ENCODE peak calls at places on chromosome 5, in five cellular contexts. One of them, this sample, is unnamed.

GRCh38 chr5:142960309-142960696 is 190.1 kb downstream of the ARHGAP26 start:
- DNase-seq in T-helper 17 cell: no peak
- DNase-seq in neuronal stem cell: no peak
- DNase-seq in activated T-cell treated with anti-CD3 and anti-CD28 coated beads for 24 hours: no peak
- DNase-seq in effector memory CD8-positive, alpha-beta T cell: no peak
- DNase-seq in this sample: no peak

GRCh38 chr5:149310947-149311675 is 34.2 kb upstream of the GRPEL2 start:
- DNase-seq in activated T-cell treated with anti-CD3 and anti-CD28 coated beads for 24 hours: no peak
- DNase-seq in effector memory CD8-positive, alpha-beta T cell: no peak
- DNase-seq in neuronal stem cell: no peak
- DNase-seq in T-helper 17 cell: no peak
- DNase-seq in this sample: no peak

GRCh38 chr5:53942724-53943123 is 367.6 kb downstream of the ARL15 start:
- DNase-seq in effector memory CD8-positive, alpha-beta T cell: no peak
- DNase-seq in activated T-cell treated with anti-CD3 and anti-CD28 coated beads for 24 hours: no peak
- DNase-seq in neuronal stem cell: no peak
- DNase-seq in T-helper 17 cell: no peak
- DNase-seq in this sample: no peak

GRCh38 chr5:106127341-106127781 is 1543.4 kb downstream of the EFNA5 start:
- DNase-seq in T-helper 17 cell: no peak
- DNase-seq in effector memory CD8-positive, alpha-beta T cell: no peak
- DNase-seq in activated T-cell treated with anti-CD3 and anti-CD28 coated beads for 24 hours: no peak
- DNase-seq in neuronal stem cell: no peak
- DNase-seq in this sample: no peak

GRCh38 chr5:43425965-43426364 is 13.8 kb upstream of the CCL28 start:
- DNase-seq in effector memory CD8-positive, alpha-beta T cell: no peak
- DNase-seq in neuronal stem cell: no peak
- DNase-seq in activated T-cell treated with anti-CD3 and anti-CD28 coated beads for 24 hours: no peak
- DNase-seq in T-helper 17 cell: no peak
- DNase-seq in this sample: no peak

GRCh38 chr5:147446528-147446927 is 63.3 kb downstream of the DPYSL3 start:
- DNase-seq in neuronal stem cell: no peak
- DNase-seq in effector memory CD8-positive, alpha-beta T cell: no peak
- DNase-seq in T-helper 17 cell: no peak
- DNase-seq in activated T-cell treated with anti-CD3 and anti-CD28 coated beads for 24 hours: no peak
- DNase-seq in this sample: no peak

GRCh38 chr5:156359452-156359851 is 32.5 kb downstream of the SGCD start:
- DNase-seq in neuronal stem cell: no peak
- DNase-seq in T-helper 17 cell: no peak
- DNase-seq in effector memory CD8-positive, alpha-beta T cell: no peak
- DNase-seq in activated T-cell treated with anti-CD3 and anti-CD28 coated beads for 24 hours: no peak
- DNase-seq in this sample: no peak

GRCh38 chr5:138402640-138403039 is 36.2 kb upstream of the REEP2 start:
- DNase-seq in neuronal stem cell: no peak
- DNase-seq in T-helper 17 cell: no peak
- DNase-seq in effector memory CD8-positive, alpha-beta T cell: no peak
- DNase-seq in activated T-cell treated with anti-CD3 and anti-CD28 coated beads for 24 hours: no peak
- DNase-seq in this sample: no peak

GRCh38 chr5:72248352-72249032 is 71.5 kb downstream of the MRPS27 start:
- DNase-seq in neuronal stem cell: no peak
- DNase-seq in activated T-cell treated with anti-CD3 and anti-CD28 coated beads for 24 hours: no peak
- DNase-seq in T-helper 17 cell: no peak
- DNase-seq in effector memory CD8-positive, alpha-beta T cell: no peak
- DNase-seq in this sample: no peak

GRCh38 chr5:4275232-4275631 is 679.6 kb downstream of the IRX1 start:
- DNase-seq in effector memory CD8-positive, alpha-beta T cell: no peak
- DNase-seq in neuronal stem cell: no peak
- DNase-seq in T-helper 17 cell: no peak
- DNase-seq in activated T-cell treated with anti-CD3 and anti-CD28 coated beads for 24 hours: no peak
- DNase-seq in this sample: no peak

GRCh38 chr5:137190441-137190840 is 308.7 kb downstream of the SPOCK1 start:
- DNase-seq in effector memory CD8-positive, alpha-beta T cell: no peak
- DNase-seq in T-helper 17 cell: no peak
- DNase-seq in activated T-cell treated with anti-CD3 and anti-CD28 coated beads for 24 hours: no peak
- DNase-seq in neuronal stem cell: no peak
- DNase-seq in this sample: no peak

GRCh38 chr5:2683720-2684119 is 67.8 kb downstream of the IRX2 start:
- DNase-seq in effector memory CD8-positive, alpha-beta T cell: no peak
- DNase-seq in neuronal stem cell: no peak
- DNase-seq in T-helper 17 cell: no peak
- DNase-seq in activated T-cell treated with anti-CD3 and anti-CD28 coated beads for 24 hours: no peak
- DNase-seq in this sample: no peak

GRCh38 chr5:178305801-178306200 is 73.2 kb upstream of the PHYKPL start:
- DNase-seq in activated T-cell treated with anti-CD3 and anti-CD28 coated beads for 24 hours: no peak
- DNase-seq in neuronal stem cell: no peak
- DNase-seq in effector memory CD8-positive, alpha-beta T cell: no peak
- DNase-seq in T-helper 17 cell: no peak
- DNase-seq in this sample: no peak

GRCh38 chr5:139495644-139496435 is 13.3 kb upstream of the STING1 start:
- DNase-seq in T-helper 17 cell: no peak
- DNase-seq in neuronal stem cell: no peak
- DNase-seq in effector memory CD8-positive, alpha-beta T cell: no peak
- DNase-seq in activated T-cell treated with anti-CD3 and anti-CD28 coated beads for 24 hours: no peak
- DNase-seq in this sample: no peak

GRCh38 chr5:69414885-69415583 is at the start of gene MARVELD2:
- DNase-seq in effector memory CD8-positive, alpha-beta T cell: peak
- DNase-seq in neuronal stem cell: peak
- DNase-seq in T-helper 17 cell: peak
- DNase-seq in activated T-cell treated with anti-CD3 and anti-CD28 coated beads for 24 hours: peak
- DNase-seq in this sample: peak

GRCh38 chr5:153513171-153513570 is 22.7 kb downstream of the GRIA1 start:
- DNase-seq in neuronal stem cell: no peak
- DNase-seq in activated T-cell treated with anti-CD3 and anti-CD28 coated beads for 24 hours: no peak
- DNase-seq in effector memory CD8-positive, alpha-beta T cell: no peak
- DNase-seq in T-helper 17 cell: no peak
- DNase-seq in this sample: no peak

GRCh38 chr5:45411971-45412612 is 284.1 kb downstream of the HCN1 start:
- DNase-seq in effector memory CD8-positive, alpha-beta T cell: no peak
- DNase-seq in activated T-cell treated with anti-CD3 and anti-CD28 coated beads for 24 hours: no peak
- DNase-seq in neuronal stem cell: no peak
- DNase-seq in T-helper 17 cell: no peak
- DNase-seq in this sample: no peak

This sample was measured in omental fat pad.